ENCODE peak calls at places on chromosome 17, in six cellular contexts. R is vagina, S is breast epithelium, L is prostate gland, V is left ventricle myocardium inferior, Z is neural progenitor cell. K is an unnamed sample.
A peak's percentile ranks its signal among the peaks of the same experiment; 100 is the strongest.

GRCh38 chr17:81665205-81666091 is 957 bp downstream of the OXLD1 start:
- DNase-seq in R (no peak), S (no peak), V (no peak), L (no peak), Z (peak; percentile 23), K (peak; percentile 58)

GRCh38 chr17:39612291-39612894 is 4.7 kb upstream of the NEUROD2 start:
- DNase-seq in V (no peak), L (no peak), Z (no peak), S (no peak), R (no peak), K (no peak)

GRCh38 chr17:61805399-61805798 is 57.9 kb downstream of the BRIP1 start:
- DNase-seq in R (no peak), S (no peak), L (no peak), Z (no peak), V (no peak), K (no peak)

GRCh38 chr17:66330646-66331037 is 28.2 kb downstream of the PRKCA start:
- DNase-seq in Z (no peak), R (no peak), V (no peak), L (no peak), S (no peak), K (no peak)

GRCh38 chr17:11331790-11332526 is 90.9 kb downstream of the SHISA6 start:
- DNase-seq in L (no peak), Z (peak; percentile 26), R (no peak), V (no peak), S (no peak), K (no peak)

GRCh38 chr17:10025224-10025623 is 120.2 kb upstream of the RCVRN start:
- DNase-seq in V (no peak), L (no peak), Z (no peak), S (no peak), R (no peak), K (peak; percentile 14)

GRCh38 chr17:77691216-77692085 is 267.1 kb upstream of the TNRC6C start:
- DNase-seq in S (peak; percentile 7), V (no peak), L (no peak), R (peak; percentile 65), Z (no peak), K (no peak)

GRCh38 chr17:15659663-15660062 is 24.4 kb downstream of the TRIM16 start:
- DNase-seq in V (no peak), R (no peak), L (no peak), S (peak; percentile 56), Z (no peak), K (no peak)

GRCh38 chr17:12256380-12256995 is 235.8 kb downstream of the MAP2K4 start:
- DNase-seq in Z (peak; percentile 64), S (no peak), R (no peak), L (peak; percentile 39), V (no peak), K (peak; percentile 45)

GRCh38 chr17:70569131-70569530 is 399.8 kb downstream of the KCNJ2 start:
- DNase-seq in S (no peak), Z (no peak), R (no peak), L (no peak), V (no peak), K (no peak)

GRCh38 chr17:10021239-10021638 is 116.2 kb upstream of the RCVRN start:
- DNase-seq in S (no peak), V (no peak), Z (no peak), L (no peak), R (no peak), K (peak; percentile 68)

GRCh38 chr17:917391-917811 is 62.2 kb downstream of the NXN start:
- DNase-seq in V (no peak), Z (no peak), R (no peak), L (no peak), S (no peak), K (peak; percentile 76)

GRCh38 chr17:19306160-19307111 is 56.1 kb downstream of the B9D1 start:
- DNase-seq in L (no peak), Z (no peak), S (no peak), V (no peak), R (no peak), K (no peak)

GRCh38 chr17:32157225-32157624 is 14.9 kb downstream of the RHOT1 start:
- DNase-seq in V (no peak), L (no peak), S (no peak), R (no peak), Z (no peak), K (no peak)

GRCh38 chr17:56913000-56913866 is 616 bp downstream of the TRIM25 start:
- DNase-seq in L (peak; percentile 13), S (no peak), Z (peak; percentile 59), R (no peak), V (no peak), K (no peak)

GRCh38 chr17:41654134-41654907 is 29.9 kb upstream of the KRT17 start:
- DNase-seq in V (no peak), Z (no peak), L (peak; percentile 95), S (peak; percentile 97), R (no peak), K (no peak)

GRCh38 chr17:43042025-43042424 is 17.0 kb downstream of the RND2 start:
- DNase-seq in V (no peak), Z (peak; percentile 34), S (no peak), R (no peak), L (no peak), K (no peak)

GRCh38 chr17:65584604-65585521 is 23.4 kb upstream of the AXIN2 start:
- DNase-seq in S (no peak), L (no peak), V (peak; percentile 42), Z (no peak), R (no peak), K (peak; percentile 77)

GRCh38 chr17:50481648-50482047 is 3.0 kb downstream of the RSAD1 start:
- DNase-seq in V (no peak), S (no peak), R (no peak), Z (no peak), L (no peak), K (no peak)
- H3K4me3 ChIP-seq in V (no peak overlapping the region), S (no peak overlapping the region), R (no peak overlapping the region), Z (no peak overlapping the region), L (no peak overlapping the region), K (no peak overlapping the region)

DNA sequence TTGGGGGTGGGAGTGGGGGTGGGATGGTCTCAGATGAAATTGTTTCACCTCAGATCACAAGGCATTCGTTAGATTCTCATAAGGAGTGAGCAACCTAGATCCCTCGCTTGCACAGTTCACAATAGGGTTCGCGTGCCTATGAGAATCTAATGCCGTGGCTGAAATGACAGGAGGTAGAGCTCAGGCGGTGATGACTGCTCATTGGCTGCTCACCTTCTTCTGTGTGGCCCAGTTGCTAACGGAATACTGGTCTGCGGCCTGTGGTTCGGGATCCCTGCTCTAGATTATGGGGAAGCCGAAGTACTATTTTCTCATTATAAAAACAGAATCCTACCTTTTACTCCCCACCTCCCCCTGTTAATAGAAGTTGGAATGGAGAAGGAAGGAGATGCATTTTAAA is 18.9 kb downstream of the CLTC start:
- DNase-seq in R (no peak), L (no peak), V (no peak), Z (no peak), S (no peak), K (no peak)
- H3K4me1 ChIP-seq in R (peaks cover 75% of the 10 kb centered on the region), L (peaks cover 16% of the 10 kb centered on the region), V (peaks cover 88% of the 10 kb centered on the region), Z (no peaks in the 10 kb centered on the region), S (peaks cover 6% of the 10 kb centered on the region), K (peaks cover 6% of the 10 kb centered on the region)

DNA sequence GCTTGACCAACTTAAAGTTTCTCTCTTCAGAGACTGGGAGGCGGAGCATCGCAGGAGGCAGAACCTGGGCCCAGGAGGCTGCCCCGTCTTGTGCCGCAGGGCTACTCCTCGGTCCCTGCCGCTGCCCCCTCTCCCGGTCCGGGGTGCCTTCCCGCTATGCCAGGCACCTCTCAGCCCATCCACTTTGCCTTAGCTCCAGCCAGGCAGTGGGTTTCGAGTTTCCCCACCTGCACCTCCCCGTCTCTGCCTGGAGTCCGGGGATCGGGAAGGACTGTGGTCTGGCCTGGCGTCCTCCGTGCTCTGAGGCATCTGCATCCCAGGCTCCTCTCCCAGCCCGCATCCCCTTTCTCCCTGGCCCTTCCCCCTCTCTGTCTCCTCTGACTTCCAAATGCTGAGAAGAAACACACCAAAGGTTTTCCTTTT is 26.7 kb upstream of the PIK3R6 start:
- DNase-seq in L (no peak), V (no peak), R (no peak), Z (peak; percentile 42), S (no peak), K (no peak)
- H3K4me3 ChIP-seq in L (no peak overlapping the region), V (peak overlapping the region; percentile 29), R (peak overlapping the region; percentile 18), Z (peak overlapping the region; percentile 19), S (no peak overlapping the region), K (no peak overlapping the region)

DNA sequence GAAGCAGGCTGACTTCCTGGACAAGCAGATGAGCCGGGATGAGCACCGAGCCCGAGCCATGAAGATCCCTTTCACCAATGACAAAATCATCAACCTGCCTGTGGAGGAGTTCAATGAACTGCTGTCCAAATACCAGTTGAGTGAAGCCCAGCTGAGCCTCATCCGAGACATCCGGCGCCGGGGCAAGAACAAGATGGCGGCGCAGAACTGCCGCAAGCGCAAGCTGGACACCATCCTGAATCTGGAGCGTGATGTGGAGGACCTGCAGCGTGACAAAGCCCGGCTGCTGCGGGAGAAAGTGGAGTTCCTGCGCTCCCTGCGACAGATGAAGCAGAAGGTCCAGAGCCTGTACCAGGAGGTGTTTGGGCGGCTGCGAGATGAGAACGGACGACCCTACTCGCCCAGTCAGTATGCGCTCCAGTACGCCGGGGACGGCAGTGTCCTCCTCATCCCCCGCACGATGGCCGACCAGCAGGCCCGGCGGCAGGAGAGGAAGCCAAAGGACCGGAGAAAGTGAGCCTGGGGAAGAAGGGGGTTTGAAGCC is 11.0 kb downstream of the NFE2L1 start:
- DNase-seq in S (no peak), V (no peak), R (no peak), L (no peak), Z (no peak), K (no peak)
- H3K4me1 ChIP-seq in S (peaks cover 6% of the 10 kb centered on the region), V (peaks cover 90% of the 10 kb centered on the region), R (peaks cover 29% of the 10 kb centered on the region), L (peaks cover 8% of the 10 kb centered on the region), Z (peaks cover 14% of the 10 kb centered on the region), K (peaks cover 14% of the 10 kb centered on the region)

DNA sequence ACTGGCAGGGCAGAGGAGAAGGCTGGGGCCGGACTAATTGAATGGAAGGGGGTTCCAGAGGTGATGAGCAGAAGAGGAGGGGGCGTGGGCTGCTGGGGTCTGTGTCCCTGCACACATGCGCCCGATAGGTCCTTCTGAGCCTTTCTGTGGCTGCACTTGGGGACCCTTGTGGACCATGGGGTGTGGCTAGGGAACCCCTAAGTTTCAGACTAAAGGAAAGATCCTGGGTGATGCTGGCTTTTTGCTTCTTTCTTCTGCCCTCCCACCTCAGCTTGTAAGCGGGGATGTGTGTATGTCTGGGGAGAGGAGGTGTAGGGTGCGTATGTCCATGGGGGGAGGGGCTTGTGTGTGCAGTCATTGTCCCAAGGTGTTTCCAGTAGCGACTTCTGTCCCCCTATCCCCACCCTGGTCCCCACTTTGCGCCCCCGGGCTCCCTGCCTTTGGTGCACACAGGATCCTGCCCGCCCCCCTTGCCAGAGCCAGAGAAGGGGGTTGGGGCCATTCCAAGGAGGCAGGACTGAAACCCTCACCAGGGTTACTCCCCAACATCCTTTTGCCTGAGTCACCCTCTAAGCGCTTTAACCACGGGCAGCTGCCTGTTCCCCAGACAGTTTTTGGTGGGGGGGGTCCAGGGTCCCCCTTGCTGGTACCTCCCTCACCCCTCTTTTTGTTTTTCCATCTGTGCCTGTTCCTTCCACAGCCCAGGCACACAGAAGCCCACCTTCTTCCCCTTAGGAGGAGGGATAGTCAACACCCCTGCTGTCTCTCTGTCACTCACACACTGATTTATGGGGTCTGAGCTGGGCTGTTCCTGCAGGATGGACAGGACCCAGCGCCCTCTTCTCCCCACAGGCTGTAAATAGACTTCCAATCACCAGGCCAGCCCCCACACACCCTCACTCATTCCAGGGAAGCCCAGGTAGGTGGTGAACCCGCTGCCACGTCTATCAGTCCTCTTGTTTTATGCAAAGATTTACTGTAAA is 83.2 kb downstream of the ARHGAP23 start:
- DNase-seq in R (no peak), Z (no peak), S (no peak), L (no peak), V (no peak), K (peak; percentile 60)
- H3K4me3 ChIP-seq in R (no peak overlapping the region), Z (peak overlapping the region; percentile 53), S (no peak overlapping the region), L (no peak overlapping the region), V (peak overlapping the region; percentile 52), K (no peak overlapping the region)